ENCODE peak calls at places on chromosomes 11 and 22, in five cellular contexts. One of them, this sample, is unnamed.

GRCh38 chr11:11022126-11022730 is 164.4 kb upstream of the ZBED5 start:
- DNase-seq in cardiac muscle cell: peak; percentile 50
- DNase-seq in SW480: peak; percentile 16
- DNase-seq in BJ: no peak
- DNase-seq in stomach: no peak
- DNase-seq in this sample: no peak

GRCh38 chr22:30547188-30547587 is 647 bp upstream of the SEC14L6 start:
- DNase-seq in BJ: no peak
- DNase-seq in SW480: no peak
- DNase-seq in stomach: no peak
- DNase-seq in cardiac muscle cell: no peak
- DNase-seq in this sample: no peak

GRCh38 chr11:97614571-97614970 is 1224.8 kb downstream of the JRKL start:
- DNase-seq in BJ: no peak
- DNase-seq in stomach: no peak
- DNase-seq in cardiac muscle cell: peak; percentile 88
- DNase-seq in SW480: no peak
- DNase-seq in this sample: no peak

GRCh38 chr22:38397189-38398097 is 57.6 kb downstream of the KCNJ4 start:
- DNase-seq in stomach: no peak
- DNase-seq in SW480: no peak
- DNase-seq in cardiac muscle cell: peak; percentile 67
- DNase-seq in BJ: no peak
- DNase-seq in this sample: peak; percentile 47

GRCh38 chr11:92423133-92423532 is 198.5 kb downstream of the FAT3 start:
- DNase-seq in cardiac muscle cell: no peak
- DNase-seq in BJ: no peak
- DNase-seq in SW480: no peak
- DNase-seq in stomach: no peak
- DNase-seq in this sample: no peak

GRCh38 chr11:64894812-64895452 is 16.5 kb upstream of the EHD1 start:
- DNase-seq in SW480: no peak
- DNase-seq in cardiac muscle cell: no peak
- DNase-seq in stomach: no peak
- DNase-seq in BJ: no peak
- DNase-seq in this sample: no peak

GRCh38 chr11:113082501-113082900 is 121.3 kb downstream of the NCAM1 start:
- DNase-seq in BJ: no peak
- DNase-seq in cardiac muscle cell: no peak
- DNase-seq in stomach: no peak
- DNase-seq in SW480: no peak
- DNase-seq in this sample: no peak

GRCh38 chr22:39244496-39245129 is at the start of gene PDGFB:
- DNase-seq in cardiac muscle cell: peak; percentile 36
- DNase-seq in SW480: peak; percentile 78
- DNase-seq in stomach: peak; percentile 61
- DNase-seq in BJ: no peak
- DNase-seq in this sample: peak; percentile 64

GRCh38 chr11:20059587-20060021 is 100.7 kb downstream of the DBX1 start:
- DNase-seq in stomach: no peak
- DNase-seq in SW480: no peak
- DNase-seq in cardiac muscle cell: peak; percentile 23
- DNase-seq in BJ: no peak
- DNase-seq in this sample: no peak

GRCh38 chr11:15685311-15685710 is 570.6 kb downstream of the INSC start:
- DNase-seq in cardiac muscle cell: no peak
- DNase-seq in stomach: no peak
- DNase-seq in BJ: no peak
- DNase-seq in SW480: no peak
- DNase-seq in this sample: no peak

GRCh38 chr11:120130991-120131760 is 6.7 kb downstream of the TRIM29 start:
- DNase-seq in SW480: no peak
- DNase-seq in cardiac muscle cell: no peak
- DNase-seq in BJ: no peak
- DNase-seq in stomach: no peak
- DNase-seq in this sample: peak; percentile 1

GRCh38 chr22:39148727-39149535 is 3.5 kb downstream of the CBX7 start:
- DNase-seq in stomach: peak; percentile 47
- DNase-seq in cardiac muscle cell: no peak
- DNase-seq in BJ: no peak
- DNase-seq in SW480: no peak
- DNase-seq in this sample: peak; percentile 50

GRCh38 chr11:17598700-17599459 is 51.8 kb downstream of the OTOG start:
- DNase-seq in SW480: peak; percentile 39
- DNase-seq in stomach: peak; percentile 72
- DNase-seq in cardiac muscle cell: peak; percentile 70
- DNase-seq in BJ: no peak
- DNase-seq in this sample: peak; percentile 78

GRCh38 chr11:126090452-126090851 is 27.8 kb upstream of the CDON start:
- DNase-seq in SW480: peak; percentile 13
- DNase-seq in stomach: no peak
- DNase-seq in BJ: no peak
- DNase-seq in cardiac muscle cell: no peak
- DNase-seq in this sample: no peak

GRCh38 chr22:36344106-36344827 is 43.5 kb downstream of the MYH9 start:
- DNase-seq in stomach: no peak
- DNase-seq in cardiac muscle cell: no peak
- DNase-seq in SW480: no peak
- DNase-seq in BJ: no peak
- DNase-seq in this sample: no peak

GRCh38 chr11:111299111-111300026 is 1.0 kb downstream of the POU2AF3 start:
- DNase-seq in BJ: no peak
- DNase-seq in cardiac muscle cell: peak; percentile 48
- DNase-seq in SW480: peak; percentile 61
- DNase-seq in stomach: peak; percentile 92
- DNase-seq in this sample: peak; percentile 84

GRCh38 chr11:65862941-65863888 is 3.0 kb downstream of the MUS81 start:
- DNase-seq in SW480: no peak
- DNase-seq in BJ: no peak
- DNase-seq in stomach: no peak
- DNase-seq in cardiac muscle cell: no peak
- DNase-seq in this sample: no peak

GRCh38 chr22:22878801-22879674 is 8.6 kb upstream of the IGLL5 start:
- DNase-seq in BJ: no peak
- DNase-seq in stomach: no peak
- DNase-seq in SW480: no peak
- DNase-seq in cardiac muscle cell: no peak
- DNase-seq in this sample: no peak

GRCh38 chr11:115701284-115701875 is 197.2 kb upstream of the CADM1 start:
- DNase-seq in stomach: no peak
- DNase-seq in cardiac muscle cell: no peak
- DNase-seq in SW480: no peak
- DNase-seq in BJ: no peak
- DNase-seq in this sample: no peak

GRCh38 chr11:69460540-69461257 is 20.8 kb upstream of the LINC01488 start:
- DNase-seq in stomach: no peak
- DNase-seq in SW480: peak; percentile 43
- DNase-seq in cardiac muscle cell: peak; percentile 51
- DNase-seq in BJ: peak; percentile 68
- DNase-seq in this sample: no peak

GRCh38 chr11:31882951-31883392 is 71.8 kb upstream of the PAX6 start:
- DNase-seq in BJ: no peak
- DNase-seq in cardiac muscle cell: no peak
- DNase-seq in SW480: no peak
- DNase-seq in stomach: no peak
- DNase-seq in this sample: no peak

This sample was measured in body of pancreas.